ENCODE peak calls at places on chromosomes 3 and 15, in nine cellular contexts. One of them, this sample, is unnamed.

GRCh38 chr3:171783626-171784025 is 26.7 kb downstream of the PLD1 start:
- DNase-seq in HFF-Myc: no peak
- DNase-seq in retinal pigment epithelial cell: no peak
- DNase-seq in pancreas: no peak
- DNase-seq in stomach: no peak
- DNase-seq in kidney epithelial cell: no peak
- DNase-seq in dorsolateral prefrontal cortex: no peak
- DNase-seq in A549: no peak
- DNase-seq in brain microvascular endothelial cell: no peak
- DNase-seq in this sample: no peak

GRCh38 chr3:2923390-2923789 is 186.8 kb downstream of the IL5RA start:
- DNase-seq in HFF-Myc: no peak
- DNase-seq in retinal pigment epithelial cell: peak
- DNase-seq in pancreas: no peak
- DNase-seq in stomach: no peak
- DNase-seq in kidney epithelial cell: no peak
- DNase-seq in dorsolateral prefrontal cortex: no peak
- DNase-seq in A549: no peak
- DNase-seq in brain microvascular endothelial cell: no peak
- DNase-seq in this sample: no peak

GRCh38 chr3:159548675-159549335 is 439.8 kb upstream of the IL12A start:
- DNase-seq in HFF-Myc: no peak
- DNase-seq in retinal pigment epithelial cell: peak
- DNase-seq in pancreas: no peak
- DNase-seq in stomach: no peak
- DNase-seq in kidney epithelial cell: no peak
- DNase-seq in dorsolateral prefrontal cortex: no peak
- DNase-seq in A549: no peak
- DNase-seq in brain microvascular endothelial cell: peak
- DNase-seq in this sample: no peak

GRCh38 chr15:66765478-66766281 is 63.6 kb downstream of the SMAD6 start:
- DNase-seq in HFF-Myc: no peak
- DNase-seq in retinal pigment epithelial cell: peak
- DNase-seq in pancreas: peak
- DNase-seq in stomach: peak
- DNase-seq in kidney epithelial cell: peak
- DNase-seq in dorsolateral prefrontal cortex: no peak
- DNase-seq in A549: peak
- DNase-seq in brain microvascular endothelial cell: no peak
- DNase-seq in this sample: peak

GRCh38 chr3:56985460-56986327 is 74.8 kb upstream of the SPATA12 start:
- DNase-seq in HFF-Myc: peak
- DNase-seq in retinal pigment epithelial cell: no peak
- DNase-seq in pancreas: no peak
- DNase-seq in stomach: no peak
- DNase-seq in kidney epithelial cell: no peak
- DNase-seq in dorsolateral prefrontal cortex: no peak
- DNase-seq in A549: no peak
- DNase-seq in brain microvascular endothelial cell: no peak
- DNase-seq in this sample: no peak

GRCh38 chr3:157429703-157430102 is 6.9 kb upstream of the PTX3 start:
- DNase-seq in HFF-Myc: no peak
- DNase-seq in retinal pigment epithelial cell: no peak
- DNase-seq in pancreas: no peak
- DNase-seq in stomach: no peak
- DNase-seq in kidney epithelial cell: no peak
- DNase-seq in dorsolateral prefrontal cortex: no peak
- DNase-seq in A549: no peak
- DNase-seq in brain microvascular endothelial cell: peak
- DNase-seq in this sample: no peak

GRCh38 chr15:76930831-76931396 is 635 bp upstream of the RCN2 start:
- DNase-seq in HFF-Myc: no peak
- DNase-seq in retinal pigment epithelial cell: no peak
- DNase-seq in pancreas: no peak
- DNase-seq in stomach: no peak
- DNase-seq in kidney epithelial cell: no peak
- DNase-seq in dorsolateral prefrontal cortex: no peak
- DNase-seq in A549: no peak
- DNase-seq in brain microvascular endothelial cell: no peak
- DNase-seq in this sample: no peak

GRCh38 chr15:98035134-98035533 is 74.6 kb downstream of the ARRDC4 start:
- DNase-seq in HFF-Myc: no peak
- DNase-seq in retinal pigment epithelial cell: no peak
- DNase-seq in pancreas: no peak
- DNase-seq in stomach: no peak
- DNase-seq in kidney epithelial cell: no peak
- DNase-seq in dorsolateral prefrontal cortex: no peak
- DNase-seq in A549: no peak
- DNase-seq in brain microvascular endothelial cell: no peak
- DNase-seq in this sample: no peak

GRCh38 chr3:52028572-52028971 is 27.8 kb downstream of the DUSP7 start:
- DNase-seq in HFF-Myc: no peak
- DNase-seq in retinal pigment epithelial cell: no peak
- DNase-seq in pancreas: no peak
- DNase-seq in stomach: no peak
- DNase-seq in kidney epithelial cell: no peak
- DNase-seq in dorsolateral prefrontal cortex: peak
- DNase-seq in A549: no peak
- DNase-seq in brain microvascular endothelial cell: no peak
- DNase-seq in this sample: no peak

GRCh38 chr3:126340943-126341754 is 16.1 kb downstream of the KLF15 start:
- DNase-seq in HFF-Myc: no peak
- DNase-seq in retinal pigment epithelial cell: no peak
- DNase-seq in pancreas: peak
- DNase-seq in stomach: no peak
- DNase-seq in kidney epithelial cell: no peak
- DNase-seq in dorsolateral prefrontal cortex: peak
- DNase-seq in A549: no peak
- DNase-seq in brain microvascular endothelial cell: no peak
- DNase-seq in this sample: no peak

GRCh38 chr3:27681249-27681748 is 40.8 kb downstream of the EOMES start:
- DNase-seq in HFF-Myc: peak
- DNase-seq in retinal pigment epithelial cell: no peak
- DNase-seq in pancreas: peak
- DNase-seq in stomach: no peak
- DNase-seq in kidney epithelial cell: peak
- DNase-seq in dorsolateral prefrontal cortex: no peak
- DNase-seq in A549: peak
- DNase-seq in brain microvascular endothelial cell: peak
- DNase-seq in this sample: no peak

GRCh38 chr15:66999601-67000000 is 65.8 kb upstream of the SMAD3 start:
- DNase-seq in HFF-Myc: no peak
- DNase-seq in retinal pigment epithelial cell: no peak
- DNase-seq in pancreas: no peak
- DNase-seq in stomach: no peak
- DNase-seq in kidney epithelial cell: no peak
- DNase-seq in dorsolateral prefrontal cortex: no peak
- DNase-seq in A549: no peak
- DNase-seq in brain microvascular endothelial cell: no peak
- DNase-seq in this sample: no peak

GRCh38 chr15:59242649-59243048 is 36.0 kb downstream of the LDHAL6B start:
- DNase-seq in HFF-Myc: no peak
- DNase-seq in retinal pigment epithelial cell: no peak
- DNase-seq in pancreas: no peak
- DNase-seq in stomach: no peak
- DNase-seq in kidney epithelial cell: peak
- DNase-seq in dorsolateral prefrontal cortex: no peak
- DNase-seq in A549: no peak
- DNase-seq in brain microvascular endothelial cell: no peak
- DNase-seq in this sample: no peak

GRCh38 chr15:45719490-45719889 is 84.7 kb downstream of the SQOR start:
- DNase-seq in HFF-Myc: no peak
- DNase-seq in retinal pigment epithelial cell: no peak
- DNase-seq in pancreas: no peak
- DNase-seq in stomach: no peak
- DNase-seq in kidney epithelial cell: no peak
- DNase-seq in dorsolateral prefrontal cortex: no peak
- DNase-seq in A549: no peak
- DNase-seq in brain microvascular endothelial cell: peak
- DNase-seq in this sample: no peak

GRCh38 chr3:124409650-124410275 is 320.5 kb upstream of the UMPS start:
- DNase-seq in HFF-Myc: peak
- DNase-seq in retinal pigment epithelial cell: peak
- DNase-seq in pancreas: no peak
- DNase-seq in stomach: no peak
- DNase-seq in kidney epithelial cell: peak
- DNase-seq in dorsolateral prefrontal cortex: no peak
- DNase-seq in A549: peak
- DNase-seq in brain microvascular endothelial cell: peak
- DNase-seq in this sample: no peak

GRCh38 chr3:128324911-128325592 is 141.6 kb downstream of the DNAJB8 start:
- DNase-seq in HFF-Myc: no peak
- DNase-seq in retinal pigment epithelial cell: no peak
- DNase-seq in pancreas: no peak
- DNase-seq in stomach: peak
- DNase-seq in kidney epithelial cell: no peak
- DNase-seq in dorsolateral prefrontal cortex: no peak
- DNase-seq in A549: no peak
- DNase-seq in brain microvascular endothelial cell: no peak
- DNase-seq in this sample: no peak

GRCh38 chr15:99509686-99510461 is 55.9 kb upstream of the MEF2A start:
- DNase-seq in HFF-Myc: no peak
- DNase-seq in retinal pigment epithelial cell: no peak
- DNase-seq in pancreas: no peak
- DNase-seq in stomach: no peak
- DNase-seq in kidney epithelial cell: no peak
- DNase-seq in dorsolateral prefrontal cortex: no peak
- DNase-seq in A549: no peak
- DNase-seq in brain microvascular endothelial cell: no peak
- DNase-seq in this sample: no peak
- H3K4me3 ChIP-seq in HFF-Myc: no peak
- H3K4me3 ChIP-seq in retinal pigment epithelial cell: no peak
- H3K4me3 ChIP-seq in pancreas: no peak
- H3K4me3 ChIP-seq in stomach: no peak
- H3K4me3 ChIP-seq in kidney epithelial cell: no peak
- H3K4me3 ChIP-seq in dorsolateral prefrontal cortex: no peak
- H3K4me3 ChIP-seq in A549: no peak
- H3K4me3 ChIP-seq in brain microvascular endothelial cell: no peak
- H3K4me3 ChIP-seq in this sample: no peak

GRCh38 chr3:7504886-7505775 is 644.2 kb downstream of the GRM7 start:
- DNase-seq in HFF-Myc: no peak
- DNase-seq in retinal pigment epithelial cell: peak
- DNase-seq in pancreas: peak
- DNase-seq in stomach: no peak
- DNase-seq in kidney epithelial cell: peak
- DNase-seq in dorsolateral prefrontal cortex: no peak
- DNase-seq in A549: peak
- DNase-seq in brain microvascular endothelial cell: peak
- DNase-seq in this sample: no peak
- H3K4me3 ChIP-seq in HFF-Myc: no peak
- H3K4me3 ChIP-seq in retinal pigment epithelial cell: no peak
- H3K4me3 ChIP-seq in pancreas: no peak
- H3K4me3 ChIP-seq in stomach: no peak
- H3K4me3 ChIP-seq in kidney epithelial cell: no peak
- H3K4me3 ChIP-seq in dorsolateral prefrontal cortex: no peak
- H3K4me3 ChIP-seq in A549: no peak
- H3K4me3 ChIP-seq in brain microvascular endothelial cell: no peak
- H3K4me3 ChIP-seq in this sample: no peak

GRCh38 chr3:73768594-73769308 is 144.0 kb upstream of the PDZRN3 start:
- DNase-seq in HFF-Myc: no peak
- DNase-seq in retinal pigment epithelial cell: no peak
- DNase-seq in pancreas: no peak
- DNase-seq in stomach: no peak
- DNase-seq in kidney epithelial cell: no peak
- DNase-seq in dorsolateral prefrontal cortex: no peak
- DNase-seq in A549: no peak
- DNase-seq in brain microvascular endothelial cell: no peak
- DNase-seq in this sample: no peak

GRCh38 chr3:73772076-73772475 is 147.3 kb upstream of the PDZRN3 start:
- DNase-seq in HFF-Myc: no peak
- DNase-seq in retinal pigment epithelial cell: no peak
- DNase-seq in pancreas: no peak
- DNase-seq in stomach: no peak
- DNase-seq in kidney epithelial cell: no peak
- DNase-seq in dorsolateral prefrontal cortex: no peak
- DNase-seq in A549: no peak
- DNase-seq in brain microvascular endothelial cell: no peak
- DNase-seq in this sample: no peak

GRCh38 chr3:73765878-73766564 is 141.3 kb upstream of the PDZRN3 start:
- DNase-seq in HFF-Myc: no peak
- DNase-seq in retinal pigment epithelial cell: no peak
- DNase-seq in pancreas: no peak
- DNase-seq in stomach: no peak
- DNase-seq in kidney epithelial cell: no peak
- DNase-seq in dorsolateral prefrontal cortex: no peak
- DNase-seq in A549: no peak
- DNase-seq in brain microvascular endothelial cell: no peak
- DNase-seq in this sample: no peak

GRCh38 chr3:73762855-73763254 is 138.1 kb upstream of the PDZRN3 start:
- DNase-seq in HFF-Myc: no peak
- DNase-seq in retinal pigment epithelial cell: no peak
- DNase-seq in pancreas: no peak
- DNase-seq in stomach: no peak
- DNase-seq in kidney epithelial cell: no peak
- DNase-seq in dorsolateral prefrontal cortex: no peak
- DNase-seq in A549: no peak
- DNase-seq in brain microvascular endothelial cell: no peak
- DNase-seq in this sample: no peak

DNA sequence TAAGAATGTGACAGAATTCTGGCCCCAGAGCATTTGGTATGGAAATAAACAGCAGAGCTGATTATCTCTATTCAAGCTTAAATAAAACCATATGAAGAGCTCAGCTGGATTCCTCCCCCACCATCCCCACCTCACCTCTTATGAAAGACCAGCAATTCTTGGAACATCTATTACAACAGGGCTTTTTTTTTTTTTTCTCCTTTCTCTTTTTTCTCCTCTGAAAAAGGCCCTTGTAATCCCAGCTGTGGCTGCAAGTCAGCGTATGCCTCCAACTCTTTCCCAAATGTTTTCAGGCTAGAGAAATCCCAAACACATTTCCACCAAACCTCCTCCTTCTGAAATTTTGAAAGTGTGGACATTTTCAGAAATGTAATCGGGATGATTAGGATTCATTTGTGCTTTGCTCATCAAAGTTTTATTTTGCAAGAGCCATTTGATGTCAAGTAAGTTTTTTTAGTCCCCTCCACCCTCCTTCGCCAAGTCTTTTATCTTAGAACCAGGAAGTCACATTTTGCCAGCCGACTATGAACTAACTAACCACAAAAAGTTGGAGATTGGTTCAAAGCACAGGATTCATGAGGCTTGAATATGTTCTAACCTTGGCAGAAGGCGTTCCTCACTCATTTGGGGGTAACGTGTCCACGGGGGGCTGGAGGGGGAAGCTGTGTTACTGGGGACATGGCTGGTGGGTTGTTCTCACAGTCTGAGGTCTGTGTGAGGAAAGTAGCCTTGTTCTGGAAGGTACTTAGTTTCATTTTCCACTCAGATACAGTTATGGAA is 142.0 kb upstream of the PDZRN3 start:
- DNase-seq in HFF-Myc: peak
- DNase-seq in retinal pigment epithelial cell: no peak
- DNase-seq in pancreas: no peak
- DNase-seq in stomach: no peak
- DNase-seq in kidney epithelial cell: no peak
- DNase-seq in dorsolateral prefrontal cortex: no peak
- DNase-seq in A549: no peak
- DNase-seq in brain microvascular endothelial cell: peak
- DNase-seq in this sample: no peak
- H3K4me3 ChIP-seq in HFF-Myc: peak
- H3K4me3 ChIP-seq in retinal pigment epithelial cell: no peak
- H3K4me3 ChIP-seq in pancreas: no peak
- H3K4me3 ChIP-seq in stomach: peak
- H3K4me3 ChIP-seq in kidney epithelial cell: no peak
- H3K4me3 ChIP-seq in dorsolateral prefrontal cortex: peak
- H3K4me3 ChIP-seq in A549: no peak
- H3K4me3 ChIP-seq in brain microvascular endothelial cell: no peak
- H3K4me3 ChIP-seq in this sample: peak

GRCh38 chr3:197752107-197752506 is 2.4 kb downstream of the FYTTD1 start:
- DNase-seq in HFF-Myc: no peak
- DNase-seq in retinal pigment epithelial cell: no peak
- DNase-seq in pancreas: no peak
- DNase-seq in stomach: no peak
- DNase-seq in kidney epithelial cell: no peak
- DNase-seq in dorsolateral prefrontal cortex: no peak
- DNase-seq in A549: no peak
- DNase-seq in brain microvascular endothelial cell: no peak
- DNase-seq in this sample: no peak
- H3K4me3 ChIP-seq in HFF-Myc: peak
- H3K4me3 ChIP-seq in retinal pigment epithelial cell: no peak
- H3K4me3 ChIP-seq in pancreas: peak
- H3K4me3 ChIP-seq in stomach: no peak
- H3K4me3 ChIP-seq in kidney epithelial cell: no peak
- H3K4me3 ChIP-seq in dorsolateral prefrontal cortex: peak
- H3K4me3 ChIP-seq in A549: no peak
- H3K4me3 ChIP-seq in brain microvascular endothelial cell: no peak
- H3K4me3 ChIP-seq in this sample: no peak